ENCODE peak calls at places on chromosomes 12 and 14, in five cellular contexts. I is left lung; S is HFF-Myc; Y is naive thymus-derived CD4-positive, alpha-beta T cell; N is Panc1. O is an unnamed sample.

GRCh38 chr12:5513406-5513805 is 81.5 kb downstream of the NTF3 start:
- DNase-seq in I (no peak), S (no peak), Y (no peak), N (no peak), O (no peak)

GRCh38 chr12:107404981-107405380 is 280.6 kb upstream of the PWP1 start:
- DNase-seq in I (no peak), S (no peak), Y (peak; percentile 11), N (no peak), O (peak; percentile 15)

GRCh38 chr14:59022144-59022543 is 166.3 kb upstream of the DAAM1 start:
- DNase-seq in I (no peak), S (no peak), Y (no peak), N (no peak), O (no peak)

GRCh38 chr14:96417254-96417653 is 25.3 kb downstream of the AK7 start:
- DNase-seq in I (no peak), S (no peak), Y (no peak), N (no peak), O (no peak)

GRCh38 chr14:34038358-34039057 is 87.6 kb upstream of the EGLN3 start:
- DNase-seq in I (no peak), S (no peak), Y (no peak), N (no peak), O (no peak)

GRCh38 chr14:32372154-32372553 is 43.1 kb downstream of the AKAP6 start:
- DNase-seq in I (no peak), S (peak; percentile 85), Y (no peak), N (no peak), O (peak; percentile 74)

GRCh38 chr12:65675141-65675621 is 149.1 kb upstream of the HMGA2 start:
- DNase-seq in I (no peak), S (no peak), Y (no peak), N (no peak), O (peak; percentile 26)

GRCh38 chr12:56358836-56359532 is 923 bp downstream of the STAT2 start:
- DNase-seq in I (no peak), S (peak; percentile 66), Y (no peak), N (no peak), O (peak; percentile 95)

GRCh38 chr12:48946206-48946605 is 11.1 kb downstream of the ARF3 start:
- DNase-seq in I (no peak), S (no peak), Y (no peak), N (no peak), O (peak; percentile 41)

GRCh38 chr12:79886917-79887519 is 47.9 kb downstream of the PPP1R12A start:
- DNase-seq in I (no peak), S (peak; percentile 46), Y (peak; percentile 40), N (peak; percentile 45), O (peak; percentile 81)

GRCh38 chr12:67676624-67677023 is 28.1 kb downstream of the DYRK2 start:
- DNase-seq in I (no peak), S (no peak), Y (no peak), N (no peak), O (no peak)

GRCh38 chr12:67909681-67910080 is 79.6 kb upstream of the IFNG-AS1 start:
- DNase-seq in I (no peak), S (no peak), Y (no peak), N (no peak), O (no peak)

GRCh38 chr14:77485901-77486678 is 12.5 kb downstream of the ISM2 start:
- DNase-seq in I (no peak), S (peak; percentile 7), Y (no peak), N (no peak), O (peak; percentile 16)

GRCh38 chr12:132147423-132148367 is 3.4 kb downstream of the NOC4L start:
- DNase-seq in I (peak; percentile 31), S (no peak), Y (no peak), N (no peak), O (no peak)

GRCh38 chr12:58961906-58962305 is 41.6 kb upstream of the LRIG3 start:
- DNase-seq in I (no peak), S (no peak), Y (no peak), N (no peak), O (no peak)

GRCh38 chr12:126582231-126582630 is 1517.0 kb downstream of the AACS start:
- DNase-seq in I (no peak), S (no peak), Y (no peak), N (no peak), O (no peak)

GRCh38 chr14:56124296-56124695 is 6.1 kb downstream of the PELI2 start:
- DNase-seq in I (no peak), S (no peak), Y (no peak), N (no peak), O (peak; percentile 42)

GRCh38 chr14:94174622-94175402 is 690 bp downstream of the PPP4R4 start:
- DNase-seq in I (no peak), S (no peak), Y (no peak), N (no peak), O (peak; percentile 41)

GRCh38 chr12:10968765-10969456 is 17.8 kb downstream of the TAS2R50 start:
- DNase-seq in I (peak; percentile 33), S (peak; percentile 38), Y (no peak), N (no peak), O (peak; percentile 72)

GRCh38 chr12:124007810-124008570 is 35.0 kb downstream of the ZNF664 start:
- DNase-seq in I (no peak), S (no peak), Y (no peak), N (no peak), O (peak; percentile 60)

GRCh38 chr14:64971890-64972785 is at the start of gene RAB15:
- DNase-seq in I (no peak), S (no peak), Y (peak; percentile 44), N (no peak), O (peak; percentile 84)

GRCh38 chr12:94795520-94795919 is 145.2 kb upstream of the TMCC3 start:
- DNase-seq in I (no peak), S (peak; percentile 24), Y (no peak), N (no peak), O (peak; percentile 77)

GRCh38 chr12:126483145-126484068 is 1418.2 kb downstream of the AACS start:
- DNase-seq in I (no peak), S (no peak), Y (no peak), N (no peak), O (peak; percentile 10)

GRCh38 chr12:15982471-15982870 is 71.3 kb downstream of the DERA start:
- DNase-seq in I (no peak), S (no peak), Y (no peak), N (no peak), O (peak; percentile 73)

GRCh38 chr14:99576304-99576703 is 27.7 kb downstream of the CCDC85C start:
- DNase-seq in I (no peak), S (no peak), Y (no peak), N (no peak), O (no peak)

GRCh38 chr14:90828642-90829487 is 12.6 kb upstream of the TTC7B start:
- DNase-seq in I (no peak), S (no peak), Y (peak; percentile 22), N (no peak), O (no peak)

DNA sequence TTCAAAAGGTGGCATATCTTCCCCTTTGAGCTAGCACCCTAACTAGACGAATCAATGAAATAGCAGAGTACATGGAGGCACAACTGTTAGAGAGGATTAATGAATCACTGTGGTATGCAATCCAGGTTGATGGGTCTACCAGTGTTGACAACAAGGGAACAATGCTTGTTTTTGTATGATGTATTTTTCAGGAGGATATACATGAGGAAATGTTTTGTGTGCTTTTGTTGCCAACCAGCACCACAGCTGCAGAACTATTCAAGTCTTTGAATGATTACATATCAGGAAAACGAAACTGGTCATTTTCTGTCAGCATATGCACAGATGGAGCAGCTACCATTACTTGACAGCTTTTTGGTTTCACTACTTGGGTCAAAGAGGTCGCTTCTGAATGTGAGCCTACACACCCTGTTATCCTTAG is 142.6 kb downstream of the GPHN start:
- DNase-seq in I (no peak), S (no peak), Y (no peak), N (no peak), O (no peak)
- H3K4me3 ChIP-seq in I (no peak overlapping the region), S (no peak overlapping the region), Y (no peak overlapping the region), N (no peak overlapping the region), O (no peak overlapping the region)

GRCh38 chr14:24268225-24268624 is 3.2 kb downstream of the RABGGTA start:
- DNase-seq in I (no peak), S (no peak), Y (no peak), N (no peak), O (no peak)

GRCh38 chr14:24269910-24270536 is 1.4 kb downstream of the RABGGTA start:
- DNase-seq in I (no peak), S (no peak), Y (no peak), N (no peak), O (no peak)

GRCh38 chr14:24269368-24269767 is 2.0 kb downstream of the RABGGTA start:
- DNase-seq in I (no peak), S (no peak), Y (no peak), N (no peak), O (no peak)

GRCh38 chr14:24266344-24267244 is 3.6 kb upstream of the TGM1 start:
- DNase-seq in I (no peak), S (no peak), Y (no peak), N (no peak), O (no peak)

DNA sequence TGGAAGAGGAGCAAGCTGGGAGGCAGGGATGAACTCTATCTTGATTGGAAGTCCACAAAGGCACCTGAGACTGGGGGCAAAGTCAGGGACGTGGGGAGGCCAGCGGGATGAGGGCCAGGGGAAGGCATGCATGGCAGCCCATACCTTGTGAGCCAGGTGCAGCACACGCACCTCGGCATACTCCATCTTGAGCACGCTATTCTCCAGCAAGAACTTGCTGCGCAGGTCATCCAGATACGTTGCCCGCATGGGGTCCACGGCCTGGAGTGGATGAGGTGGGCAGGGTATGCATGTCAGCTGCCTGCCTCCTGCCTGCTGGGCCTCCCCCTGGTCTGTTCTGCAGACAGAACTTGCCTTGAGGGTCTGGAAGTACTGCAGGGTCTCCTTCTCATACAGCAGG is 3.9 kb downstream of the RABGGTA start:
- DNase-seq in I (no peak), S (no peak), Y (no peak), N (no peak), O (no peak)
- H3K4me3 ChIP-seq in I (no peak overlapping the region), S (no peak overlapping the region), Y (no peak overlapping the region), N (no peak overlapping the region), O (no peak overlapping the region)

GRCh38 chr12:116862167-116862566 is 19.1 kb downstream of the HRK start:
- DNase-seq in I (no peak), S (no peak), Y (no peak), N (no peak), O (no peak)

GRCh38 chr12:116861331-116861730 is 19.9 kb downstream of the HRK start:
- DNase-seq in I (no peak), S (peak; percentile 43), Y (peak; percentile 31), N (no peak), O (peak; percentile 79)

GRCh38 chr12:116863275-116863767 is 17.9 kb downstream of the HRK start:
- DNase-seq in I (no peak), S (peak; percentile 35), Y (no peak), N (no peak), O (peak; percentile 25)

GRCh38 chr12:116856729-116857128 is 24.5 kb downstream of the HRK start:
- DNase-seq in I (no peak), S (no peak), Y (no peak), N (no peak), O (no peak)

GRCh38 chr12:116860281-116860680 is 21.0 kb downstream of the HRK start:
- DNase-seq in I (no peak), S (no peak), Y (no peak), N (no peak), O (no peak)
- H3K4me3 ChIP-seq in I (no peak overlapping the region), S (no peak overlapping the region), Y (no peak overlapping the region), N (peak overlapping the region; percentile 28), O (peak overlapping the region; percentile 74)

DNA sequence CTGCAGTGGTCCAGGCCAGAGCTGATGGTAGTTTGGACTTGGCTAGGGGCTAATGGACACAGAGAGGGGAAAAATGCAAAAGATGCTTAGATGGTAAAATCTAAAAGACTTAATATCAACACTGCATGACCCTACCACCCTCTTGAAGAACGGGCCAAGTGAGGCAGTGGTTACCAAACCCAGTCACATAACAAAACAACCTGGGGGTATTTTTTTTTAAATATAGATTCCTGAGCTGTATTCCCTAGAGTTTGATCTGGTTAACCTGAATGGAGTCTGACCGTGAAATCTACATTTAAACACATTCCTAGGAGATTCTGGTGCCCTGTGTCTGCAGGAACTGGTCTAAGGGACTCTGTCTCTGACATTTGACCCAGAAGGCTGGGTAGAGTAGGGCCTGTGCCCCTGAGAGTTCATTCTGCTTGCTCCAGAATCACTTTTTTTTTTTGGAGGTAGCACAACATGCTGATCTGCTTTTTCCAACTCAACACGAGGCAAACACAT is 15.7 kb downstream of the ABHD4 start:
- DNase-seq in I (no peak), S (no peak), Y (no peak), N (no peak), O (no peak)
- H3K4me3 ChIP-seq in I (no peak overlapping the region), S (no peak overlapping the region), Y (no peak overlapping the region), N (no peak overlapping the region), O (no peak overlapping the region)